ENCODE peak calls at places on chromosomes 7 and 10, in five cellular contexts. J is left ventricle myocardium inferior, S is tibial artery, I is GM23248, F is hepatocyte. V is an unnamed sample.

GRCh38 chr10:80457554-80458262 is 3.6 kb downstream of the TSPAN14 start:
- DNase-seq in J (no peak), S (no peak), I (no peak), F (no peak), V (no peak)

GRCh38 chr10:96683065-96683464 is 37.2 kb downstream of the PIK3AP1 start:
- DNase-seq in J (no peak), S (no peak), I (peak), F (no peak), V (peak)

GRCh38 chr7:111374027-111374426 is 188.3 kb downstream of the IMMP2L start:
- DNase-seq in J (no peak), S (no peak), I (no peak), F (no peak), V (no peak)

GRCh38 chr10:78341953-78342614 is 308.4 kb downstream of the RPS24 start:
- DNase-seq in J (no peak), S (no peak), I (no peak), F (no peak), V (no peak)

GRCh38 chr7:128427289-128427891 is 17.6 kb upstream of the IMPDH1 start:
- DNase-seq in J (no peak), S (no peak), I (peak), F (peak), V (peak)

GRCh38 chr7:47143344-47143743 is 438.6 kb downstream of the TNS3 start:
- DNase-seq in J (no peak), S (no peak), I (peak), F (no peak), V (peak)

GRCh38 chr7:157554393-157555238 is 217.8 kb downstream of the DNAJB6 start:
- DNase-seq in J (no peak), S (no peak), I (no peak), F (no peak), V (no peak)

GRCh38 chr7:424961-425793 is 94.5 kb downstream of the PDGFA start:
- DNase-seq in J (no peak), S (peak), I (peak), F (no peak), V (peak)

GRCh38 chr10:75617485-75618155 is 186.2 kb downstream of the LRMDA start:
- DNase-seq in J (no peak), S (peak), I (peak), F (no peak), V (peak)

GRCh38 chr7:42986781-42987248 is 54.6 kb downstream of the MRPL32 start:
- DNase-seq in J (no peak), S (no peak), I (no peak), F (no peak), V (no peak)

GRCh38 chr10:103630156-103630555 is 136.7 kb downstream of the NEURL1 start:
- DNase-seq in J (no peak), S (no peak), I (no peak), F (no peak), V (no peak)

GRCh38 chr7:45180084-45180986 is 22.7 kb downstream of the RAMP3 start:
- DNase-seq in J (no peak), S (no peak), I (no peak), F (no peak), V (no peak)

GRCh38 chr10:132269286-132270230 is 38.2 kb downstream of the STK32C start:
- DNase-seq in J (no peak), S (no peak), I (no peak), F (no peak), V (no peak)

GRCh38 chr7:75776295-75776971 is 4.4 kb upstream of the CCL26 start:
- DNase-seq in J (no peak), S (no peak), I (peak), F (no peak), V (peak)

GRCh38 chr10:50937230-50937907 is 51.9 kb upstream of the A1CF start:
- DNase-seq in J (no peak), S (no peak), I (peak), F (peak), V (peak)

GRCh38 chr10:921471-922414 is 9.8 kb downstream of the LARP4B start:
- DNase-seq in J (no peak), S (no peak), I (peak), F (no peak), V (peak)

GRCh38 chr7:82694020-82694419 is 250.4 kb upstream of the CACNA2D1 start:
- DNase-seq in J (no peak), S (no peak), I (peak), F (no peak), V (no peak)

GRCh38 chr10:87054373-87055295 is 34.5 kb downstream of the FAM25A start:
- DNase-seq in J (no peak), S (no peak), I (peak), F (peak), V (peak)

GRCh38 chr7:157413881-157414701 is 77.3 kb downstream of the DNAJB6 start:
- DNase-seq in J (peak), S (no peak), I (no peak), F (no peak), V (no peak)

GRCh38 chr10:132626761-132627735 is 89.5 kb downstream of the INPP5A start:
- DNase-seq in J (peak), S (no peak), I (no peak), F (no peak), V (no peak)

GRCh38 chr7:111827863-111828504 is 265.7 kb upstream of the IMMP2L start:
- DNase-seq in J (no peak), S (no peak), I (peak), F (peak), V (peak)

GRCh38 chr7:93327006-93327633 is 95.0 kb downstream of the VPS50 start:
- DNase-seq in J (no peak), S (no peak), I (peak), F (no peak), V (peak)

GRCh38 chr7:64892666-64893269 is 10.3 kb upstream of the ZNF273 start:
- DNase-seq in J (no peak), S (no peak), I (no peak), F (no peak), V (no peak)

GRCh38 chr10:112143420-112143819 is 40.1 kb downstream of the GPAM start:
- DNase-seq in J (no peak), S (no peak), I (no peak), F (no peak), V (no peak)

GRCh38 chr10:14386202-14386593 is 55.5 kb upstream of the FRMD4A start:
- DNase-seq in J (no peak), S (no peak), I (peak), F (no peak), V (peak)

GRCh38 chr7:54785261-54785660 is 26.2 kb upstream of the SEC61G start:
- DNase-seq in J (no peak), S (no peak), I (no peak), F (no peak), V (no peak)

GRCh38 chr7:17781491-17782215 is 158.6 kb downstream of the SNX13 start:
- DNase-seq in J (no peak), S (no peak), I (peak), F (no peak), V (peak)

GRCh38 chr10:12180221-12180974 is 15.3 kb downstream of the NUDT5 start:
- DNase-seq in J (no peak), S (no peak), I (no peak), F (peak), V (no peak)
- H3K4me3 ChIP-seq in J (no peak), S (no peak), I (no peak), F (no peak), V (no peak)

GRCh38 chr10:101311440-101312067 is 42.4 kb upstream of the BTRC start:
- DNase-seq in J (no peak), S (no peak), I (peak), F (peak), V (no peak)

GRCh38 chr10:101308051-101308450 is 45.9 kb upstream of the BTRC start:
- DNase-seq in J (no peak), S (no peak), I (no peak), F (no peak), V (no peak)

GRCh38 chr10:101305241-101306230 is 48.4 kb upstream of the BTRC start:
- DNase-seq in J (no peak), S (no peak), I (no peak), F (peak), V (no peak)

GRCh38 chr10:101310528-101311439 is 43.2 kb upstream of the BTRC start:
- DNase-seq in J (peak), S (no peak), I (no peak), F (peak), V (no peak)
- H3K4me3 ChIP-seq in J (peak), S (peak), I (no peak), F (no peak), V (no peak)

GRCh38 chr7:141699860-141700259 is 2.1 kb downstream of the DENND11 start:
- DNase-seq in J (no peak), S (no peak), I (no peak), F (no peak), V (no peak)
- H3K4me3 ChIP-seq in J (no peak), S (no peak), I (no peak), F (no peak), V (no peak)

DNA sequence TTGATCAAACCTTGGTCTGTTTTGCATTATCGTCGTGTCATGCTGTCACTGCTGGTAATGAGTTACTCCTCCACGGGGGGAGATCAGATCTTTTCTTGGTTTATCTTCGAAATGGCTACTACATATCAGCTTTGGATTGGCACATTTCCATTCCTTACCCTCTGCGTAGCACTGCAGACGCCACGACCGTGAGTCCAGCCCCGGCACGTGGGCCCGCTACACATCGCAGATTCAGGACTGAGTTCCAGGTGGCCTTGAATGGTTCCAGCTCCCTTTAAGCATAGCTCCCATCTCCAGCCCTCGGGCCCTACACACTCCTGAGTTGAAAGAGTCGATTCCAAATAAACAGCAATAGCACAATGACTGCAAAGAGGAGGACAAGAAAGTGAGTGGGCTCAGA is 238.6 kb upstream of the PFKP start:
- DNase-seq in J (no peak), S (no peak), I (no peak), F (no peak), V (no peak)
- H3K4me3 ChIP-seq in J (no peak), S (no peak), I (no peak), F (no peak), V (no peak)

GRCh38 chr10:127774771-127775559 is 38.0 kb downstream of the FOXI2 start:
- DNase-seq in J (no peak), S (no peak), I (no peak), F (no peak), V (no peak)
- H3K4me3 ChIP-seq in J (no peak), S (no peak), I (no peak), F (no peak), V (no peak)

GRCh38 chr10:116408716-116409115 is 18.9 kb upstream of the PNLIPRP3 start:
- DNase-seq in J (no peak), S (no peak), I (no peak), F (no peak), V (no peak)

GRCh38 chr10:116410351-116410750 is 17.3 kb upstream of the PNLIPRP3 start:
- DNase-seq in J (no peak), S (no peak), I (no peak), F (no peak), V (no peak)
- H3K4me3 ChIP-seq in J (no peak), S (no peak), I (no peak), F (no peak), V (no peak)

V was measured in fibroblast of the aortic adventitia.